ENCODE peak calls at places on chromosome 11, in seven cellular contexts. One of them, this sample, is unnamed.

GRCh38 chr11:62025429-62026105 is 58.1 kb upstream of the FTH1 start:
- DNase-seq in uterus: peak; percentile 35
- DNase-seq in tibial artery: peak; percentile 76
- DNase-seq in sigmoid colon: peak; percentile 85
- DNase-seq in A549: peak; percentile 95
- DNase-seq in GM23248: peak; percentile 96
- DNase-seq in fibroblast of lung: peak; percentile 99
- DNase-seq in this sample: peak; percentile 72

GRCh38 chr11:36449566-36450390 is 60.3 kb downstream of the TRAF6 start:
- DNase-seq in fibroblast of lung: peak; percentile 25
- DNase-seq in uterus: no peak
- DNase-seq in tibial artery: no peak
- DNase-seq in GM23248: peak; percentile 20
- DNase-seq in A549: no peak
- DNase-seq in sigmoid colon: no peak
- DNase-seq in this sample: no peak

GRCh38 chr11:57228600-57228999 is 8.4 kb downstream of the APLNR start:
- DNase-seq in fibroblast of lung: no peak
- DNase-seq in tibial artery: no peak
- DNase-seq in GM23248: no peak
- DNase-seq in A549: no peak
- DNase-seq in sigmoid colon: no peak
- DNase-seq in uterus: no peak
- DNase-seq in this sample: no peak

GRCh38 chr11:68010058-68011041 is at the start of gene ALDH3B1:
- DNase-seq in GM23248: peak; percentile 95
- DNase-seq in A549: peak; percentile 97
- DNase-seq in tibial artery: peak; percentile 97
- DNase-seq in uterus: peak; percentile 84
- DNase-seq in fibroblast of lung: peak; percentile 91
- DNase-seq in sigmoid colon: peak; percentile 96
- DNase-seq in this sample: peak; percentile 97

GRCh38 chr11:33257897-33258630 is 883 bp downstream of the HIPK3 start:
- DNase-seq in tibial artery: peak; percentile 85
- DNase-seq in uterus: peak; percentile 95
- DNase-seq in sigmoid colon: peak; percentile 96
- DNase-seq in A549: peak; percentile 87
- DNase-seq in GM23248: peak; percentile 92
- DNase-seq in fibroblast of lung: peak; percentile 94
- DNase-seq in this sample: peak; percentile 96

GRCh38 chr11:95599959-95600586 is 189.5 kb downstream of the FAM76B start:
- DNase-seq in sigmoid colon: no peak
- DNase-seq in tibial artery: no peak
- DNase-seq in fibroblast of lung: no peak
- DNase-seq in GM23248: no peak
- DNase-seq in uterus: no peak
- DNase-seq in A549: no peak
- DNase-seq in this sample: no peak

GRCh38 chr11:128361451-128362020 is 225.8 kb downstream of the ETS1 start:
- DNase-seq in GM23248: peak; percentile 38
- DNase-seq in fibroblast of lung: peak; percentile 87
- DNase-seq in tibial artery: no peak
- DNase-seq in sigmoid colon: no peak
- DNase-seq in uterus: no peak
- DNase-seq in A549: no peak
- DNase-seq in this sample: no peak

GRCh38 chr11:17683378-17684161 is 35.8 kb upstream of the MYOD1 start:
- DNase-seq in A549: peak; percentile 58
- DNase-seq in uterus: no peak
- DNase-seq in GM23248: peak; percentile 48
- DNase-seq in tibial artery: no peak
- DNase-seq in sigmoid colon: no peak
- DNase-seq in fibroblast of lung: peak; percentile 53
- DNase-seq in this sample: no peak

GRCh38 chr11:19592842-19593241 is 119.8 kb upstream of the NAV2 start:
- DNase-seq in fibroblast of lung: no peak
- DNase-seq in sigmoid colon: no peak
- DNase-seq in A549: no peak
- DNase-seq in uterus: no peak
- DNase-seq in GM23248: no peak
- DNase-seq in tibial artery: no peak
- DNase-seq in this sample: no peak

GRCh38 chr11:28697920-28698827 is 590.0 kb downstream of the METTL15 start:
- DNase-seq in A549: peak; percentile 71
- DNase-seq in sigmoid colon: no peak
- DNase-seq in GM23248: peak; percentile 66
- DNase-seq in fibroblast of lung: peak; percentile 68
- DNase-seq in tibial artery: peak; percentile 41
- DNase-seq in uterus: peak; percentile 13
- DNase-seq in this sample: peak; percentile 66

GRCh38 chr11:121672630-121673487 is 220.1 kb upstream of the SORL1-AS1 start:
- DNase-seq in fibroblast of lung: peak; percentile 45
- DNase-seq in GM23248: peak; percentile 76
- DNase-seq in sigmoid colon: peak; percentile 85
- DNase-seq in tibial artery: peak; percentile 49
- DNase-seq in uterus: no peak
- DNase-seq in A549: no peak
- DNase-seq in this sample: peak; percentile 74

GRCh38 chr11:17574141-17574798 is 27.2 kb downstream of the OTOG start:
- DNase-seq in sigmoid colon: no peak
- DNase-seq in uterus: no peak
- DNase-seq in GM23248: no peak
- DNase-seq in fibroblast of lung: no peak
- DNase-seq in tibial artery: no peak
- DNase-seq in A549: no peak
- DNase-seq in this sample: no peak

GRCh38 chr11:80900265-80900664 is 1459.4 kb upstream of the TENM4 start:
- DNase-seq in sigmoid colon: no peak
- DNase-seq in tibial artery: no peak
- DNase-seq in GM23248: no peak
- DNase-seq in fibroblast of lung: no peak
- DNase-seq in uterus: no peak
- DNase-seq in A549: no peak
- DNase-seq in this sample: no peak

GRCh38 chr11:8608646-8609045 is 14.6 kb upstream of the STK33 start:
- DNase-seq in A549: no peak
- DNase-seq in uterus: no peak
- DNase-seq in GM23248: peak; percentile 58
- DNase-seq in sigmoid colon: no peak
- DNase-seq in tibial artery: no peak
- DNase-seq in fibroblast of lung: peak; percentile 50
- DNase-seq in this sample: no peak

GRCh38 chr11:68539370-68539769 is 78.8 kb downstream of the PPP6R3 start:
- DNase-seq in fibroblast of lung: no peak
- DNase-seq in GM23248: no peak
- DNase-seq in sigmoid colon: no peak
- DNase-seq in uterus: no peak
- DNase-seq in tibial artery: no peak
- DNase-seq in A549: no peak
- DNase-seq in this sample: no peak

GRCh38 chr11:40306938-40307548 is 1152.4 kb downstream of the LRRC4C start:
- DNase-seq in uterus: no peak
- DNase-seq in A549: peak; percentile 49
- DNase-seq in tibial artery: no peak
- DNase-seq in fibroblast of lung: peak; percentile 67
- DNase-seq in GM23248: peak; percentile 59
- DNase-seq in sigmoid colon: no peak
- DNase-seq in this sample: no peak

GRCh38 chr11:16997624-16998023 is 16.6 kb downstream of the PLEKHA7 start:
- DNase-seq in GM23248: no peak
- DNase-seq in uterus: no peak
- DNase-seq in sigmoid colon: no peak
- DNase-seq in A549: no peak
- DNase-seq in fibroblast of lung: no peak
- DNase-seq in tibial artery: no peak
- DNase-seq in this sample: peak; percentile 49

GRCh38 chr11:73190557-73190885 is 27.6 kb upstream of the P2RY2 start:
- DNase-seq in uterus: no peak
- DNase-seq in A549: no peak
- DNase-seq in tibial artery: no peak
- DNase-seq in sigmoid colon: no peak
- DNase-seq in GM23248: no peak
- DNase-seq in fibroblast of lung: no peak
- DNase-seq in this sample: no peak

GRCh38 chr11:129701706-129702105 is 113.9 kb upstream of the TMEM45B start:
- DNase-seq in tibial artery: peak; percentile 13
- DNase-seq in GM23248: no peak
- DNase-seq in uterus: no peak
- DNase-seq in fibroblast of lung: no peak
- DNase-seq in sigmoid colon: no peak
- DNase-seq in A549: no peak
- DNase-seq in this sample: no peak

GRCh38 chr11:14184548-14184947 is 174.4 kb downstream of the RRAS2 start:
- DNase-seq in fibroblast of lung: no peak
- DNase-seq in uterus: no peak
- DNase-seq in sigmoid colon: no peak
- DNase-seq in tibial artery: peak; percentile 46
- DNase-seq in A549: no peak
- DNase-seq in GM23248: peak; percentile 33
- DNase-seq in this sample: peak; percentile 32

GRCh38 chr11:63242089-63242762 is 1.2 kb downstream of the SLC22A25 start:
- DNase-seq in tibial artery: no peak
- DNase-seq in A549: no peak
- DNase-seq in uterus: no peak
- DNase-seq in GM23248: no peak
- DNase-seq in fibroblast of lung: no peak
- DNase-seq in sigmoid colon: no peak
- DNase-seq in this sample: no peak

GRCh38 chr11:68583047-68583446 is 101.3 kb upstream of the GAL start:
- DNase-seq in fibroblast of lung: peak; percentile 57
- DNase-seq in A549: no peak
- DNase-seq in uterus: no peak
- DNase-seq in sigmoid colon: no peak
- DNase-seq in tibial artery: no peak
- DNase-seq in GM23248: peak; percentile 76
- DNase-seq in this sample: no peak

GRCh38 chr11:72641900-72642814 is 32.1 kb downstream of the PDE2A start:
- DNase-seq in tibial artery: no peak
- DNase-seq in fibroblast of lung: peak; percentile 3
- DNase-seq in uterus: peak; percentile 53
- DNase-seq in sigmoid colon: peak; percentile 78
- DNase-seq in GM23248: peak; percentile 56
- DNase-seq in A549: peak; percentile 28
- DNase-seq in this sample: peak; percentile 80

GRCh38 chr11:35305670-35306382 is 113.5 kb downstream of the SLC1A2 start:
- DNase-seq in uterus: no peak
- DNase-seq in A549: peak; percentile 30
- DNase-seq in GM23248: peak; percentile 50
- DNase-seq in sigmoid colon: no peak
- DNase-seq in tibial artery: no peak
- DNase-seq in fibroblast of lung: peak; percentile 77
- DNase-seq in this sample: no peak

GRCh38 chr11:17753153-17753552 is 18.6 kb downstream of the KCNC1 start:
- DNase-seq in A549: no peak
- DNase-seq in GM23248: no peak
- DNase-seq in uterus: no peak
- DNase-seq in fibroblast of lung: no peak
- DNase-seq in tibial artery: no peak
- DNase-seq in sigmoid colon: no peak
- DNase-seq in this sample: peak; percentile 39

GRCh38 chr11:65890324-65891179 is at the start of gene CCDC85B:
- DNase-seq in fibroblast of lung: peak; percentile 97
- DNase-seq in A549: peak; percentile 93
- DNase-seq in uterus: peak; percentile 99
- DNase-seq in sigmoid colon: peak; percentile 100
- DNase-seq in GM23248: peak; percentile 98
- DNase-seq in tibial artery: peak; percentile 99
- DNase-seq in this sample: peak; percentile 99

GRCh38 chr11:2660357-2660939 is 39.3 kb downstream of the KCNQ1OT1 start:
- DNase-seq in tibial artery: no peak
- DNase-seq in fibroblast of lung: no peak
- DNase-seq in uterus: no peak
- DNase-seq in GM23248: no peak
- DNase-seq in A549: peak; percentile 17
- DNase-seq in sigmoid colon: no peak
- DNase-seq in this sample: no peak
- H3K9me3 ChIP-seq in tibial artery: no peaks in the 10 kb centered on the region
- H3K9me3 ChIP-seq in fibroblast of lung: no peaks in the 10 kb centered on the region
- H3K9me3 ChIP-seq in uterus: no peaks in the 10 kb centered on the region
- H3K9me3 ChIP-seq in GM23248: peaks cover 5% of the 10 kb centered on the region
- H3K9me3 ChIP-seq in A549: peaks cover 83% of the 10 kb centered on the region
- H3K9me3 ChIP-seq in sigmoid colon: no peaks in the 10 kb centered on the region
- H3K9me3 ChIP-seq in this sample: no peaks in the 10 kb centered on the region

GRCh38 chr11:38153985-38154384 is 1555.9 kb upstream of the RAG2 start:
- DNase-seq in sigmoid colon: no peak
- DNase-seq in GM23248: no peak
- DNase-seq in uterus: no peak
- DNase-seq in A549: no peak
- DNase-seq in tibial artery: no peak
- DNase-seq in fibroblast of lung: no peak
- DNase-seq in this sample: no peak

GRCh38 chr11:38160433-38160832 is 1562.4 kb upstream of the RAG2 start:
- DNase-seq in GM23248: no peak
- DNase-seq in tibial artery: no peak
- DNase-seq in sigmoid colon: no peak
- DNase-seq in uterus: no peak
- DNase-seq in fibroblast of lung: no peak
- DNase-seq in A549: no peak
- DNase-seq in this sample: no peak

GRCh38 chr11:38156495-38157146 is 1558.6 kb upstream of the RAG2 start:
- DNase-seq in sigmoid colon: no peak
- DNase-seq in fibroblast of lung: no peak
- DNase-seq in tibial artery: no peak
- DNase-seq in A549: no peak
- DNase-seq in GM23248: no peak
- DNase-seq in uterus: no peak
- DNase-seq in this sample: no peak

GRCh38 chr11:38163526-38163925 is 1565.5 kb upstream of the RAG2 start:
- DNase-seq in A549: no peak
- DNase-seq in GM23248: no peak
- DNase-seq in uterus: no peak
- DNase-seq in tibial artery: no peak
- DNase-seq in sigmoid colon: no peak
- DNase-seq in fibroblast of lung: no peak
- DNase-seq in this sample: no peak

GRCh38 chr11:38159038-38159437 is 1561.0 kb upstream of the RAG2 start:
- DNase-seq in fibroblast of lung: no peak
- DNase-seq in uterus: no peak
- DNase-seq in sigmoid colon: no peak
- DNase-seq in GM23248: no peak
- DNase-seq in A549: no peak
- DNase-seq in tibial artery: no peak
- DNase-seq in this sample: no peak
- H3K9me3 ChIP-seq in fibroblast of lung: no peaks in the 10 kb centered on the region
- H3K9me3 ChIP-seq in uterus: no peaks in the 10 kb centered on the region
- H3K9me3 ChIP-seq in sigmoid colon: no peaks in the 10 kb centered on the region
- H3K9me3 ChIP-seq in GM23248: no peaks in the 10 kb centered on the region
- H3K9me3 ChIP-seq in A549: no peaks in the 10 kb centered on the region
- H3K9me3 ChIP-seq in tibial artery: no peaks in the 10 kb centered on the region
- H3K9me3 ChIP-seq in this sample: no peaks in the 10 kb centered on the region

GRCh38 chr11:133525976-133526375 is 6.3 kb downstream of the OPCML start:
- DNase-seq in GM23248: no peak
- DNase-seq in tibial artery: no peak
- DNase-seq in A549: no peak
- DNase-seq in uterus: no peak
- DNase-seq in sigmoid colon: no peak
- DNase-seq in fibroblast of lung: no peak
- DNase-seq in this sample: no peak
- H3K9me3 ChIP-seq in GM23248: no peaks in the 10 kb centered on the region
- H3K9me3 ChIP-seq in tibial artery: no peaks in the 10 kb centered on the region
- H3K9me3 ChIP-seq in A549: no peaks in the 10 kb centered on the region
- H3K9me3 ChIP-seq in uterus: no peaks in the 10 kb centered on the region
- H3K9me3 ChIP-seq in sigmoid colon: no peaks in the 10 kb centered on the region
- H3K9me3 ChIP-seq in fibroblast of lung: no peaks in the 10 kb centered on the region
- H3K9me3 ChIP-seq in this sample: no peaks in the 10 kb centered on the region

GRCh38 chr11:58780578-58780977 is 48.8 kb upstream of the GLYAT start:
- DNase-seq in GM23248: no peak
- DNase-seq in A549: no peak
- DNase-seq in fibroblast of lung: no peak
- DNase-seq in uterus: no peak
- DNase-seq in sigmoid colon: no peak
- DNase-seq in tibial artery: no peak
- DNase-seq in this sample: no peak
- H3K9me3 ChIP-seq in GM23248: no peaks in the 10 kb centered on the region
- H3K9me3 ChIP-seq in A549: no peaks in the 10 kb centered on the region
- H3K9me3 ChIP-seq in fibroblast of lung: no peaks in the 10 kb centered on the region
- H3K9me3 ChIP-seq in uterus: no peaks in the 10 kb centered on the region
- H3K9me3 ChIP-seq in sigmoid colon: no peaks in the 10 kb centered on the region
- H3K9me3 ChIP-seq in tibial artery: no peaks in the 10 kb centered on the region
- H3K9me3 ChIP-seq in this sample: no peaks in the 10 kb centered on the region

This sample was measured in right cardiac atrium.